ENCODE peak calls at places on chromosome 11, in four cellular contexts. One of them, this sample, is unnamed.

GRCh38 chr11:9251306-9251705 is 13.8 kb downstream of the DENND5A start:
- DNase-seq in OCI-LY7: no peak
- DNase-seq in foreskin fibroblast: no peak
- DNase-seq in psoas muscle: no peak
- DNase-seq in this sample: no peak

GRCh38 chr11:2374456-2375201 is 2.5 kb upstream of the CD81 start:
- DNase-seq in OCI-LY7: no peak
- DNase-seq in foreskin fibroblast: no peak
- DNase-seq in psoas muscle: no peak
- DNase-seq in this sample: no peak

GRCh38 chr11:10597877-10598341 is 29.4 kb upstream of the LYVE1 start:
- DNase-seq in OCI-LY7: no peak
- DNase-seq in foreskin fibroblast: peak
- DNase-seq in psoas muscle: no peak
- DNase-seq in this sample: no peak

GRCh38 chr11:34623463-34623862 is 2.6 kb downstream of the EHF start:
- DNase-seq in OCI-LY7: no peak
- DNase-seq in foreskin fibroblast: no peak
- DNase-seq in psoas muscle: no peak
- DNase-seq in this sample: no peak

GRCh38 chr11:100681064-100681502 is 6.0 kb upstream of the ARHGAP42 start:
- DNase-seq in OCI-LY7: peak
- DNase-seq in foreskin fibroblast: no peak
- DNase-seq in psoas muscle: peak
- DNase-seq in this sample: no peak

GRCh38 chr11:70539360-70540095 is 141.2 kb downstream of the CTTN start:
- DNase-seq in OCI-LY7: no peak
- DNase-seq in foreskin fibroblast: no peak
- DNase-seq in psoas muscle: no peak
- DNase-seq in this sample: no peak

GRCh38 chr11:130157111-130157510 is 2.5 kb upstream of the ST14 start:
- DNase-seq in OCI-LY7: no peak
- DNase-seq in foreskin fibroblast: no peak
- DNase-seq in psoas muscle: no peak
- DNase-seq in this sample: no peak

GRCh38 chr11:10674991-10675440 is 18.5 kb downstream of the IRAG1 start:
- DNase-seq in OCI-LY7: no peak
- DNase-seq in foreskin fibroblast: peak
- DNase-seq in psoas muscle: peak
- DNase-seq in this sample: no peak

GRCh38 chr11:120953230-120953558 is 70.7 kb upstream of the TBCEL start:
- DNase-seq in OCI-LY7: no peak
- DNase-seq in foreskin fibroblast: no peak
- DNase-seq in psoas muscle: no peak
- DNase-seq in this sample: no peak
- TF ChIP-seq CTCF in OCI-LY7: no peak
- TF ChIP-seq CTCF in foreskin fibroblast: no peak
- TF ChIP-seq CTCF in psoas muscle: no peak
- TF ChIP-seq CTCF in this sample: no peak

DNA sequence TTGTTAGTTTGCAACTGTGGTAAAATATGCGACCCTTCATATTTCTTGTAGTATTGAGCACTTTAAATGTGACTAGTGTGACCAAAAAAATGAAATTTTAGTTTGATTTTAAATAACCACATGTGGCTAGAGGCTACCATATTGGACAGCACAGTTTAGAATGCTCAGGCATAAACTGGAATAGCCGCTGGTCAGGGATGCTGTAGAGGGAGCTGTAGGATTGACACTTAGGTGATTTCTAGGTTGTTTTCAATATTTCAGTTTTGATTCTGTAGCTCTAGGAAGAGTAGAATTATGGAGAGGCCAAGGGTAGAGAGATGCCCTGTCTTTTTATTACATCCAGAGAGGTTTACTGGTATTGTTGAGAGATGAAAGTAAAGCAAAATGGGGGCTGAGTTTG is 10.8 kb upstream of the VSIG10L2 start:
- DNase-seq in OCI-LY7: no peak
- DNase-seq in foreskin fibroblast: no peak
- DNase-seq in psoas muscle: no peak
- DNase-seq in this sample: no peak
- TF ChIP-seq CTCF in OCI-LY7: peak
- TF ChIP-seq CTCF in foreskin fibroblast: no peak
- TF ChIP-seq CTCF in psoas muscle: no peak
- TF ChIP-seq CTCF in this sample: peak

DNA sequence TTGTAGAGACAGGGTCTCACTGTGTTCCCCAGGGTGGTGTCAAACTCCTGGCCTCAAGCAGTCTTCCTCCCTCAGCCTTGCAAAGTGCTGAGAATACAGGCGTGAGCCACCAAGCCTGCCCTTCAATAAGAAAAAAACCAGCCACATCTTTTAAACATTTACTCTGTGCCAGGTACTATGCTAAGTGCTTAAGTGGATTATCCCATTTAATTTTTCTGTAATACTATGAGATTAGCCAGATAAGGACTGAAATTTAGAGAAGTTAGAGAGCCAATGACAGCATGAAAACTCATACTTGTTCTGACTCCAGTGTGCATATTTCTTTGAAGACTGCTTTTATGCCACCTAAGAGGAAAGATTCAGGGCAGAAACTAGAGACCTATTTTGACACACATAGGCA is 35.7 kb downstream of the PPME1 start:
- DNase-seq in OCI-LY7: no peak
- DNase-seq in foreskin fibroblast: no peak
- DNase-seq in psoas muscle: no peak
- DNase-seq in this sample: no peak
- TF ChIP-seq CTCF in OCI-LY7: no peak
- TF ChIP-seq CTCF in foreskin fibroblast: no peak
- TF ChIP-seq CTCF in psoas muscle: no peak
- TF ChIP-seq CTCF in this sample: no peak

GRCh38 chr11:118108513-118108912 is 21.8 kb upstream of the SMIM35 start:
- DNase-seq in OCI-LY7: no peak
- DNase-seq in foreskin fibroblast: no peak
- DNase-seq in psoas muscle: no peak
- DNase-seq in this sample: no peak
- TF ChIP-seq CTCF in OCI-LY7: no peak
- TF ChIP-seq CTCF in foreskin fibroblast: no peak
- TF ChIP-seq CTCF in psoas muscle: no peak
- TF ChIP-seq CTCF in this sample: no peak

GRCh38 chr11:76674517-76675400 is 4.2 kb upstream of the LRRC32 start:
- DNase-seq in OCI-LY7: peak
- DNase-seq in foreskin fibroblast: no peak
- DNase-seq in psoas muscle: no peak
- DNase-seq in this sample: no peak
- TF ChIP-seq CTCF in OCI-LY7: peak
- TF ChIP-seq CTCF in foreskin fibroblast: no peak
- TF ChIP-seq CTCF in psoas muscle: no peak
- TF ChIP-seq CTCF in this sample: peak

GRCh38 chr11:117618956-117619355 is 178.1 kb downstream of the DSCAML1 start:
- DNase-seq in OCI-LY7: no peak
- DNase-seq in foreskin fibroblast: no peak
- DNase-seq in psoas muscle: no peak
- DNase-seq in this sample: no peak
- TF ChIP-seq CTCF in OCI-LY7: no peak
- TF ChIP-seq CTCF in foreskin fibroblast: no peak
- TF ChIP-seq CTCF in psoas muscle: no peak
- TF ChIP-seq CTCF in this sample: no peak

GRCh38 chr11:95140397-95141030 is 50.9 kb downstream of the ENDOD1 start:
- DNase-seq in OCI-LY7: no peak
- DNase-seq in foreskin fibroblast: peak
- DNase-seq in psoas muscle: no peak
- DNase-seq in this sample: no peak

GRCh38 chr11:95137299-95137698 is 47.7 kb downstream of the ENDOD1 start:
- DNase-seq in OCI-LY7: no peak
- DNase-seq in foreskin fibroblast: no peak
- DNase-seq in psoas muscle: no peak
- DNase-seq in this sample: no peak

GRCh38 chr11:95135155-95135554 is 45.5 kb downstream of the ENDOD1 start:
- DNase-seq in OCI-LY7: no peak
- DNase-seq in foreskin fibroblast: no peak
- DNase-seq in psoas muscle: no peak
- DNase-seq in this sample: no peak

GRCh38 chr11:95135880-95136279 is 46.2 kb downstream of the ENDOD1 start:
- DNase-seq in OCI-LY7: no peak
- DNase-seq in foreskin fibroblast: no peak
- DNase-seq in psoas muscle: no peak
- DNase-seq in this sample: no peak

DNA sequence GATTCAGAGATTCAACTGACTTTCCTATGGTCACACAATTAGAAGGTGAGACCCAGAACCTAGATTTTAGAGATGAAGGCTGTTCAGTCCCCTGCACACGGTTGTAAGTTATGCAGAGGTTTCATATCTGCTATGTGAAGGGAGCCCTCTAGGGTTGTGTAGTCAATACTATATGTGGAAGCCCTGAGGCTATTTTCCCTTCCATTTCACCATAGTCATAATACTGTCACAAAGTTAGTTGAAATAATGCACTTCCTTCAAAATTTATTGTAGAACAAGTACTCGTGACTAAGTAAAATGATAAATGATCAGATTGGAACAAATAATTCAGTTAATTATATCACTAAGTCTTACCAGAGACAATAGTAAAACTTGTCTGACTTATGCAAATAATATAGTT is 48.8 kb downstream of the ENDOD1 start:
- DNase-seq in OCI-LY7: peak
- DNase-seq in foreskin fibroblast: peak
- DNase-seq in psoas muscle: no peak
- DNase-seq in this sample: no peak
- TF ChIP-seq CTCF in OCI-LY7: peak
- TF ChIP-seq CTCF in foreskin fibroblast: peak
- TF ChIP-seq CTCF in psoas muscle: peak
- TF ChIP-seq CTCF in this sample: no peak

GRCh38 chr11:133964946-133965632 is 8.3 kb upstream of the IGSF9B start:
- DNase-seq in OCI-LY7: no peak
- DNase-seq in foreskin fibroblast: no peak
- DNase-seq in psoas muscle: no peak
- DNase-seq in this sample: no peak

GRCh38 chr11:133968300-133968699 is 11.5 kb upstream of the IGSF9B start:
- DNase-seq in OCI-LY7: no peak
- DNase-seq in foreskin fibroblast: no peak
- DNase-seq in psoas muscle: no peak
- DNase-seq in this sample: no peak

GRCh38 chr11:133966147-133966546 is 9.4 kb upstream of the IGSF9B start:
- DNase-seq in OCI-LY7: no peak
- DNase-seq in foreskin fibroblast: no peak
- DNase-seq in psoas muscle: no peak
- DNase-seq in this sample: no peak

GRCh38 chr11:133967599-133968238 is 11.0 kb upstream of the IGSF9B start:
- DNase-seq in OCI-LY7: no peak
- DNase-seq in foreskin fibroblast: no peak
- DNase-seq in psoas muscle: no peak
- DNase-seq in this sample: no peak

GRCh38 chr11:133966924-133967598 is 10.3 kb upstream of the IGSF9B start:
- DNase-seq in OCI-LY7: no peak
- DNase-seq in foreskin fibroblast: no peak
- DNase-seq in psoas muscle: peak
- DNase-seq in this sample: no peak
- TF ChIP-seq CTCF in OCI-LY7: peak
- TF ChIP-seq CTCF in foreskin fibroblast: peak
- TF ChIP-seq CTCF in psoas muscle: peak
- TF ChIP-seq CTCF in this sample: peak

GRCh38 chr11:69010964-69011623 is 2.0 kb downstream of the MRGPRF start:
- DNase-seq in OCI-LY7: peak
- DNase-seq in foreskin fibroblast: peak
- DNase-seq in psoas muscle: peak
- DNase-seq in this sample: peak

GRCh38 chr11:69011624-69012091 is 1.4 kb downstream of the MRGPRF start:
- DNase-seq in OCI-LY7: no peak
- DNase-seq in foreskin fibroblast: no peak
- DNase-seq in psoas muscle: no peak
- DNase-seq in this sample: no peak

GRCh38 chr11:69013009-69013951 is at the start of gene MRGPRF:
- DNase-seq in OCI-LY7: no peak
- DNase-seq in foreskin fibroblast: peak
- DNase-seq in psoas muscle: peak
- DNase-seq in this sample: peak

GRCh38 chr11:69010361-69010891 is 2.6 kb downstream of the MRGPRF start:
- DNase-seq in OCI-LY7: no peak
- DNase-seq in foreskin fibroblast: peak
- DNase-seq in psoas muscle: no peak
- DNase-seq in this sample: no peak

GRCh38 chr11:69012092-69013008 is 696 bp downstream of the MRGPRF start:
- DNase-seq in OCI-LY7: no peak
- DNase-seq in foreskin fibroblast: peak
- DNase-seq in psoas muscle: no peak
- DNase-seq in this sample: no peak
- TF ChIP-seq CTCF in OCI-LY7: no peak
- TF ChIP-seq CTCF in foreskin fibroblast: no peak
- TF ChIP-seq CTCF in psoas muscle: no peak
- TF ChIP-seq CTCF in this sample: no peak